ENCODE peak calls at places on chromosomes 12 and 14, in five cellular contexts. T is natural killer cell treated with Interleukin-12 subunit alpha and Interleukin-12 subunit beta and Interleukin-15 and Interleukin-18, amount 100 ng/mL, for 72 hours; C is stimulated activated CD4-positive, alpha-beta T cell treated with anti-CD3 and anti-CD28 coated beads, Interleukin-1b, Interleukin-23, amount 100 ng/mL, for 24 hours; X is EH; G is fibroblast of pulmonary artery. N is an unnamed sample.

GRCh38 chr14:100737526-100737925 is 10.8 kb downstream of the DLK1 start:
- DNase-seq in T (peak; percentile 41), C (no peak), X (no peak), G (no peak), N (no peak)

GRCh38 chr14:37122288-37122687 is 50.1 kb downstream of the SLC25A21 start:
- DNase-seq in T (no peak), C (no peak), X (peak; percentile 75), G (peak; percentile 60), N (peak; percentile 80)

GRCh38 chr14:92780865-92781264 is 13.2 kb upstream of the GOLGA5 start:
- DNase-seq in T (no peak), C (no peak), X (no peak), G (no peak), N (no peak)

GRCh38 chr14:24087004-24087403 is 7.1 kb upstream of the PCK2 start:
- DNase-seq in T (no peak), C (no peak), X (no peak), G (no peak), N (no peak)

GRCh38 chr12:27733052-27733656 is 22.5 kb downstream of the MRPS35 start:
- DNase-seq in T (no peak), C (peak; percentile 12), X (peak; percentile 53), G (peak; percentile 66), N (no peak)

GRCh38 chr12:109346920-109347319 is 780 bp upstream of the MYO1H start:
- DNase-seq in T (no peak), C (no peak), X (no peak), G (no peak), N (no peak)

GRCh38 chr12:69091447-69092022 is 147.8 kb upstream of the CPSF6 start:
- DNase-seq in T (no peak), C (no peak), X (no peak), G (no peak), N (no peak)

GRCh38 chr12:110639336-110640178 is 25.6 kb downstream of the TCTN1 start:
- DNase-seq in T (no peak), C (no peak), X (peak; percentile 81), G (peak; percentile 68), N (peak; percentile 21)

GRCh38 chr12:121124402-121125109 is 8.1 kb upstream of the P2RX7 start:
- DNase-seq in T (no peak), C (no peak), X (peak; percentile 89), G (peak; percentile 93), N (peak; percentile 87)

GRCh38 chr14:75711796-75712211 is 50.8 kb downstream of the TTLL5 start:
- DNase-seq in T (no peak), C (no peak), X (peak; percentile 85), G (peak; percentile 87), N (peak; percentile 99)

GRCh38 chr12:120485914-120486881 is 9.7 kb upstream of the DYNLL1 start:
- DNase-seq in T (no peak), C (no peak), X (no peak), G (no peak), N (no peak)

GRCh38 chr12:15540469-15540872 is 218.2 kb downstream of the PTPRO start:
- DNase-seq in T (no peak), C (no peak), X (peak; percentile 94), G (peak; percentile 56), N (no peak)

GRCh38 chr14:70005281-70005805 is 126.1 kb downstream of the SMOC1 start:
- DNase-seq in T (no peak), C (no peak), X (no peak), G (no peak), N (no peak)

GRCh38 chr12:29743801-29744200 is 39.9 kb downstream of the TMTC1 start:
- DNase-seq in T (no peak), C (no peak), X (peak; percentile 20), G (peak; percentile 96), N (peak; percentile 59)

GRCh38 chr12:121894633-121895032 is 6.0 kb downstream of the PSMD9 start:
- DNase-seq in T (no peak), C (no peak), X (peak; percentile 48), G (peak; percentile 64), N (peak; percentile 57)

GRCh38 chr12:56151672-56152131 is 685 bp upstream of the MYL6B start:
- DNase-seq in T (no peak), C (peak; percentile 39), X (no peak), G (no peak), N (no peak)

GRCh38 chr12:117582135-117582784 is 220.8 kb upstream of the NOS1 start:
- DNase-seq in T (no peak), C (no peak), X (peak; percentile 8), G (no peak), N (no peak)

GRCh38 chr14:87343641-87344040 is 649.3 kb downstream of the GALC start:
- DNase-seq in T (no peak), C (no peak), X (no peak), G (no peak), N (peak; percentile 12)

GRCh38 chr14:104996483-104996882 is 10.9 kb downstream of the CLBA1 start:
- DNase-seq in T (no peak), C (no peak), X (no peak), G (no peak), N (no peak)

GRCh38 chr12:7219599-7220243 is 30.2 kb downstream of the PEX5 start:
- DNase-seq in T (peak; percentile 67), C (peak; percentile 61), X (peak; percentile 75), G (peak; percentile 84), N (peak; percentile 27)

GRCh38 chr12:28770329-28770728 is 378.7 kb upstream of the FAR2 start:
- DNase-seq in T (no peak), C (no peak), X (no peak), G (no peak), N (no peak)

GRCh38 chr14:104440297-104440956 is 139.1 kb upstream of the C14orf180 start:
- DNase-seq in T (no peak), C (no peak), X (no peak), G (no peak), N (no peak)

GRCh38 chr12:120690978-120691377 is 4.0 kb downstream of the MLEC start:
- DNase-seq in T (no peak), C (no peak), X (no peak), G (no peak), N (no peak)

GRCh38 chr12:6183689-6184441 is 16.3 kb upstream of the CD9 start:
- DNase-seq in T (no peak), C (no peak), X (peak; percentile 79), G (peak; percentile 81), N (no peak)

GRCh38 chr12:51172515-51173431 is at the start of gene TFCP2:
- DNase-seq in T (peak; percentile 96), C (peak; percentile 80), X (peak; percentile 97), G (peak; percentile 98), N (peak; percentile 91)

GRCh38 chr12:131872154-131873046 is 22.0 kb upstream of the ULK1 start:
- DNase-seq in T (no peak), C (no peak), X (peak; percentile 98), G (peak; percentile 50), N (no peak)

GRCh38 chr12:52643233-52644077 is 8.6 kb downstream of the KRT2 start:
- DNase-seq in T (no peak), C (no peak), X (no peak), G (no peak), N (no peak)

GRCh38 chr14:75928587-75929230 is 53.1 kb downstream of the TGFB3 start:
- DNase-seq in T (no peak), C (no peak), X (no peak), G (peak; percentile 33), N (peak; percentile 10)

GRCh38 chr14:50210074-50210473 is 21.3 kb downstream of the SOS2 start:
- DNase-seq in T (no peak), C (no peak), X (no peak), G (no peak), N (no peak)

GRCh38 chr12:17954788-17955187 is 135.2 kb downstream of the RERGL start:
- DNase-seq in T (no peak), C (no peak), X (no peak), G (no peak), N (no peak)

GRCh38 chr12:94941440-94941862 is 62.0 kb downstream of the NDUFA12 start:
- DNase-seq in T (peak; percentile 88), C (peak; percentile 8), X (peak; percentile 92), G (peak; percentile 86), N (peak; percentile 48)

GRCh38 chr12:2177003-2177402 is 124.2 kb downstream of the CACNA1C start:
- DNase-seq in T (no peak), C (no peak), X (no peak), G (no peak), N (no peak)

GRCh38 chr12:54463034-54463433 is 10.4 kb downstream of the GTSF1 start:
- DNase-seq in T (no peak), C (no peak), X (peak; percentile 68), G (peak; percentile 92), N (no peak)

GRCh38 chr12:6062427-6063378 is 61.8 kb downstream of the VWF start:
- DNase-seq in T (no peak), C (peak; percentile 49), X (peak; percentile 61), G (peak; percentile 66), N (no peak)

GRCh38 chr12:52193991-52194390 is 2.2 kb upstream of the KRT80 start:
- DNase-seq in T (no peak), C (no peak), X (peak; percentile 70), G (peak; percentile 76), N (peak; percentile 81)

GRCh38 chr14:35342160-35343010 is 50.2 kb downstream of the PSMA6 start:
- DNase-seq in T (no peak), C (no peak), X (peak; percentile 63), G (peak; percentile 45), N (no peak)

GRCh38 chr12:1793426-1794210 is 26.7 kb upstream of the LRTM2 start:
- DNase-seq in T (no peak), C (no peak), X (no peak), G (no peak), N (no peak)

GRCh38 chr12:19190292-19191031 is 60.9 kb downstream of the PLEKHA5 start:
- DNase-seq in T (no peak), C (no peak), X (peak; percentile 74), G (peak; percentile 59), N (peak; percentile 68)

GRCh38 chr12:53345486-53346195 is 9.5 kb upstream of the SP7 start:
- DNase-seq in T (no peak), C (no peak), X (peak; percentile 58), G (peak; percentile 61), N (no peak)

GRCh38 chr14:55099741-55100140 is 29.3 kb upstream of the LGALS3 start:
- DNase-seq in T (no peak), C (no peak), X (no peak), G (peak; percentile 72), N (peak; percentile 48)